ENCODE peak calls at places on chromosomes 12 and 14, in five cellular contexts. One of them, this sample, is unnamed.

GRCh38 chr12:96120359-96121100 is 73.6 kb upstream of the ELK3 start:
- DNase-seq in stomach: no peak
- DNase-seq in psoas muscle: no peak
- DNase-seq in substantia nigra: no peak
- DNase-seq in IMR-90: no peak
- DNase-seq in this sample: no peak

GRCh38 chr14:55556929-55557623 is 22.9 kb upstream of the KTN1 start:
- DNase-seq in psoas muscle: peak; percentile 82
- DNase-seq in substantia nigra: no peak
- DNase-seq in IMR-90: peak; percentile 84
- DNase-seq in stomach: peak; percentile 89
- DNase-seq in this sample: peak; percentile 41

GRCh38 chr14:61462566-61463195 is 141.3 kb downstream of the PRKCH start:
- DNase-seq in substantia nigra: no peak
- DNase-seq in psoas muscle: no peak
- DNase-seq in IMR-90: peak; percentile 83
- DNase-seq in stomach: no peak
- DNase-seq in this sample: no peak

GRCh38 chr14:103019827-103020226 is 37.5 kb downstream of the CDC42BPB start:
- DNase-seq in substantia nigra: no peak
- DNase-seq in stomach: no peak
- DNase-seq in psoas muscle: no peak
- DNase-seq in IMR-90: no peak
- DNase-seq in this sample: no peak

GRCh38 chr12:57896437-57897201 is 44.7 kb upstream of the ATP23 start:
- DNase-seq in stomach: peak; percentile 61
- DNase-seq in psoas muscle: peak; percentile 66
- DNase-seq in substantia nigra: peak; percentile 39
- DNase-seq in IMR-90: peak; percentile 64
- DNase-seq in this sample: peak; percentile 87

GRCh38 chr14:38150075-38150474 is 57.6 kb upstream of the SSTR1 start:
- DNase-seq in stomach: no peak
- DNase-seq in substantia nigra: no peak
- DNase-seq in psoas muscle: no peak
- DNase-seq in IMR-90: peak; percentile 2
- DNase-seq in this sample: no peak

GRCh38 chr12:53538209-53538689 is 31.0 kb upstream of the NPFF start:
- DNase-seq in psoas muscle: no peak
- DNase-seq in IMR-90: peak; percentile 68
- DNase-seq in stomach: no peak
- DNase-seq in substantia nigra: no peak
- DNase-seq in this sample: peak; percentile 18

GRCh38 chr12:47868041-47868440 is 36.8 kb downstream of the VDR start:
- DNase-seq in psoas muscle: peak; percentile 36
- DNase-seq in stomach: no peak
- DNase-seq in substantia nigra: no peak
- DNase-seq in IMR-90: no peak
- DNase-seq in this sample: no peak

GRCh38 chr14:23436327-23437141 is 1.1 kb upstream of the MYH7 start:
- DNase-seq in IMR-90: no peak
- DNase-seq in psoas muscle: no peak
- DNase-seq in substantia nigra: no peak
- DNase-seq in stomach: no peak
- DNase-seq in this sample: peak; percentile 66

GRCh38 chr14:54106802-54107377 is 150.3 kb upstream of the BMP4 start:
- DNase-seq in stomach: no peak
- DNase-seq in psoas muscle: no peak
- DNase-seq in substantia nigra: no peak
- DNase-seq in IMR-90: no peak
- DNase-seq in this sample: no peak

GRCh38 chr12:26767116-26767515 is 65.9 kb downstream of the ITPR2 start:
- DNase-seq in IMR-90: no peak
- DNase-seq in substantia nigra: no peak
- DNase-seq in psoas muscle: no peak
- DNase-seq in stomach: no peak
- DNase-seq in this sample: no peak

GRCh38 chr12:128745772-128746689 is 77.7 kb downstream of the SLC15A4 start:
- DNase-seq in psoas muscle: no peak
- DNase-seq in stomach: no peak
- DNase-seq in IMR-90: no peak
- DNase-seq in substantia nigra: no peak
- DNase-seq in this sample: no peak

GRCh38 chr14:57319636-57320035 is 50.9 kb downstream of the AP5M1 start:
- DNase-seq in stomach: no peak
- DNase-seq in IMR-90: no peak
- DNase-seq in psoas muscle: no peak
- DNase-seq in substantia nigra: no peak
- DNase-seq in this sample: no peak

GRCh38 chr14:24076302-24076601 is 4.9 kb downstream of the CPNE6 start:
- DNase-seq in psoas muscle: no peak
- DNase-seq in stomach: no peak
- DNase-seq in substantia nigra: no peak
- DNase-seq in IMR-90: no peak
- DNase-seq in this sample: no peak

GRCh38 chr12:105641742-105642141 is 311.3 kb downstream of the C12orf75 start:
- DNase-seq in IMR-90: peak; percentile 11
- DNase-seq in psoas muscle: no peak
- DNase-seq in stomach: no peak
- DNase-seq in substantia nigra: no peak
- DNase-seq in this sample: no peak

GRCh38 chr14:73752297-73752992 is 38.3 kb upstream of the PNMA1 start:
- DNase-seq in IMR-90: peak; percentile 45
- DNase-seq in stomach: peak; percentile 88
- DNase-seq in substantia nigra: no peak
- DNase-seq in psoas muscle: peak; percentile 63
- DNase-seq in this sample: no peak

GRCh38 chr12:132432721-132433577 is 57.0 kb upstream of the FBRSL1 start:
- DNase-seq in substantia nigra: no peak
- DNase-seq in IMR-90: peak; percentile 15
- DNase-seq in psoas muscle: peak; percentile 37
- DNase-seq in stomach: no peak
- DNase-seq in this sample: no peak

GRCh38 chr14:97414718-97415098 is 617.5 kb downstream of the VRK1 start:
- DNase-seq in substantia nigra: no peak
- DNase-seq in stomach: no peak
- DNase-seq in IMR-90: no peak
- DNase-seq in psoas muscle: no peak
- DNase-seq in this sample: no peak

GRCh38 chr12:102061096-102061555 is 665 bp downstream of the WASHC3 start:
- DNase-seq in substantia nigra: no peak
- DNase-seq in IMR-90: peak; percentile 1
- DNase-seq in stomach: no peak
- DNase-seq in psoas muscle: no peak
- DNase-seq in this sample: no peak

GRCh38 chr12:78703820-78704525 is 160.6 kb upstream of the SYT1 start:
- DNase-seq in substantia nigra: no peak
- DNase-seq in psoas muscle: no peak
- DNase-seq in IMR-90: peak; percentile 91
- DNase-seq in stomach: no peak
- DNase-seq in this sample: no peak

GRCh38 chr12:128820253-128820652 is 3.5 kb downstream of the SLC15A4 start:
- DNase-seq in psoas muscle: no peak
- DNase-seq in IMR-90: no peak
- DNase-seq in stomach: no peak
- DNase-seq in substantia nigra: no peak
- DNase-seq in this sample: no peak

GRCh38 chr14:95207475-95208253 is 50.3 kb upstream of the DICER1 start:
- DNase-seq in psoas muscle: no peak
- DNase-seq in stomach: no peak
- DNase-seq in substantia nigra: no peak
- DNase-seq in IMR-90: no peak
- DNase-seq in this sample: no peak

GRCh38 chr12:13165578-13166120 is 30.9 kb upstream of the EMP1 start:
- DNase-seq in psoas muscle: peak; percentile 65
- DNase-seq in substantia nigra: no peak
- DNase-seq in stomach: peak; percentile 74
- DNase-seq in IMR-90: peak; percentile 78
- DNase-seq in this sample: peak; percentile 55

GRCh38 chr14:54314365-54315134 is 82.3 kb upstream of the CDKN3 start:
- DNase-seq in IMR-90: no peak
- DNase-seq in stomach: no peak
- DNase-seq in substantia nigra: no peak
- DNase-seq in psoas muscle: no peak
- DNase-seq in this sample: no peak

GRCh38 chr14:33842299-33842698 is 108.6 kb downstream of the EGLN3 start:
- DNase-seq in stomach: no peak
- DNase-seq in psoas muscle: no peak
- DNase-seq in IMR-90: no peak
- DNase-seq in substantia nigra: no peak
- DNase-seq in this sample: no peak

GRCh38 chr12:127182018-127182417 is 1085.0 kb upstream of the TMEM132C start:
- DNase-seq in psoas muscle: no peak
- DNase-seq in substantia nigra: no peak
- DNase-seq in IMR-90: no peak
- DNase-seq in stomach: no peak
- DNase-seq in this sample: no peak

GRCh38 chr14:32524609-32525391 is 195.7 kb downstream of the AKAP6 start:
- DNase-seq in IMR-90: peak; percentile 8
- DNase-seq in substantia nigra: no peak
- DNase-seq in psoas muscle: no peak
- DNase-seq in stomach: no peak
- DNase-seq in this sample: no peak
- H3K27ac ChIP-seq in IMR-90: no peak overlapping the region
- H3K27ac ChIP-seq in substantia nigra: peak overlapping the region; percentile 63
- H3K27ac ChIP-seq in psoas muscle: peak overlapping the region; percentile 51
- H3K27ac ChIP-seq in stomach: no peak overlapping the region
- H3K27ac ChIP-seq in this sample: peak overlapping the region; percentile 78

GRCh38 chr12:2385529-2385928 is 332.7 kb downstream of the CACNA1C start:
- DNase-seq in stomach: no peak
- DNase-seq in psoas muscle: no peak
- DNase-seq in substantia nigra: no peak
- DNase-seq in IMR-90: no peak
- DNase-seq in this sample: no peak

GRCh38 chr12:2383276-2384028 is 330.7 kb downstream of the CACNA1C start:
- DNase-seq in IMR-90: no peak
- DNase-seq in stomach: no peak
- DNase-seq in psoas muscle: no peak
- DNase-seq in substantia nigra: no peak
- DNase-seq in this sample: no peak

GRCh38 chr12:2384533-2385328 is 331.9 kb downstream of the CACNA1C start:
- DNase-seq in stomach: no peak
- DNase-seq in IMR-90: peak; percentile 87
- DNase-seq in substantia nigra: no peak
- DNase-seq in psoas muscle: no peak
- DNase-seq in this sample: no peak

GRCh38 chr12:2384029-2384386 is 331.2 kb downstream of the CACNA1C start:
- DNase-seq in substantia nigra: no peak
- DNase-seq in psoas muscle: no peak
- DNase-seq in stomach: no peak
- DNase-seq in IMR-90: peak; percentile 47
- DNase-seq in this sample: no peak

GRCh38 chr12:2382391-2383155 is 329.8 kb downstream of the CACNA1C start:
- DNase-seq in IMR-90: peak; percentile 51
- DNase-seq in substantia nigra: no peak
- DNase-seq in psoas muscle: no peak
- DNase-seq in stomach: no peak
- DNase-seq in this sample: no peak
- H3K27ac ChIP-seq in IMR-90: no peak overlapping the region
- H3K27ac ChIP-seq in substantia nigra: no peak overlapping the region
- H3K27ac ChIP-seq in psoas muscle: no peak overlapping the region
- H3K27ac ChIP-seq in stomach: peak overlapping the region; percentile 68
- H3K27ac ChIP-seq in this sample: no peak overlapping the region

DNA sequence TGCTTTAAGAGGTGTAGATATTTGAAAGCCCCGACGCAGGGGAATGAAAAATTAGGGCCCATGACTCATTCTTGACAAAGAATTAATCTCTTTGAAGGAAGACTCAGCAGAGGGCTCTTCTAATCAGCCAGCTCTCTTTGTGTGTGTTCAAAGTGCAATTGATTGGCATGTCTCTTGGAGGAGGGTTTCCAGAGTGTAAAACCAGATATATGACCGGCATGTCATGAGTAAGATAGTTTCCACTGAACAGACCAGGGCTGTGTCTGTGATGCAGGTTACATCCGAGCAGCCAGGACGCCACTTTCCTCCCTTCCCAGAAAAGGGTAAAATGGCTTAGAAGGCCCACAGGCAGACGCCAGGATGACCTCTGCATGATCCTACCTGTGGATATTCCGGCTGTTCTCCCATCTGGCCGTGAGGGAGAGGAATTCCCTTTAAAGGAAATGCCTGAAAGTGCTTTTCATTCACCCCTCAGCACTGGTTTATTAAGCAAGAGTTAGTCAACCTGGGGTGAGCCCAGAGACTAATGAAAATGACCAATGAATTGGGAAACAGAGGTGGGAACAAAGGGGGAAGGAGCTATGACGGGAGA is 7.2 kb upstream of the KRT75 start:
- DNase-seq in IMR-90: peak; percentile 2
- DNase-seq in substantia nigra: no peak
- DNase-seq in psoas muscle: no peak
- DNase-seq in stomach: no peak
- DNase-seq in this sample: no peak
- H3K27ac ChIP-seq in IMR-90: no peak overlapping the region
- H3K27ac ChIP-seq in substantia nigra: no peak overlapping the region
- H3K27ac ChIP-seq in psoas muscle: no peak overlapping the region
- H3K27ac ChIP-seq in stomach: no peak overlapping the region
- H3K27ac ChIP-seq in this sample: no peak overlapping the region

GRCh38 chr12:6122211-6122610 is 2.3 kb downstream of the VWF start:
- DNase-seq in substantia nigra: no peak
- DNase-seq in IMR-90: no peak
- DNase-seq in psoas muscle: no peak
- DNase-seq in stomach: no peak
- DNase-seq in this sample: peak; percentile 8

GRCh38 chr12:6120796-6121473 is 3.5 kb downstream of the VWF start:
- DNase-seq in psoas muscle: no peak
- DNase-seq in substantia nigra: no peak
- DNase-seq in stomach: no peak
- DNase-seq in IMR-90: no peak
- DNase-seq in this sample: no peak

GRCh38 chr12:6123258-6123657 is 1.2 kb downstream of the VWF start:
- DNase-seq in substantia nigra: no peak
- DNase-seq in psoas muscle: no peak
- DNase-seq in IMR-90: no peak
- DNase-seq in stomach: no peak
- DNase-seq in this sample: no peak

GRCh38 chr12:6118891-6119568 is 5.4 kb downstream of the VWF start:
- DNase-seq in psoas muscle: no peak
- DNase-seq in stomach: no peak
- DNase-seq in IMR-90: no peak
- DNase-seq in substantia nigra: no peak
- DNase-seq in this sample: no peak

GRCh38 chr12:6124411-6125151 is at the start of gene VWF:
- DNase-seq in stomach: no peak
- DNase-seq in IMR-90: no peak
- DNase-seq in psoas muscle: no peak
- DNase-seq in substantia nigra: no peak
- DNase-seq in this sample: peak; percentile 26
- H3K27ac ChIP-seq in stomach: peak within 1 kb of the TSS; percentile 60
- H3K27ac ChIP-seq in IMR-90: no peak within 1 kb of the TSS
- H3K27ac ChIP-seq in psoas muscle: peak within 1 kb of the TSS; percentile 74
- H3K27ac ChIP-seq in substantia nigra: peak within 1 kb of the TSS; percentile 21
- H3K27ac ChIP-seq in this sample: no peak within 1 kb of the TSS

GRCh38 chr12:112241176-112241575 is 115.8 kb downstream of the TRAFD1 start:
- DNase-seq in psoas muscle: no peak
- DNase-seq in stomach: no peak
- DNase-seq in IMR-90: no peak
- DNase-seq in substantia nigra: no peak
- DNase-seq in this sample: peak; percentile 38
- H3K27ac ChIP-seq in psoas muscle: no peak overlapping the region
- H3K27ac ChIP-seq in stomach: no peak overlapping the region
- H3K27ac ChIP-seq in IMR-90: no peak overlapping the region
- H3K27ac ChIP-seq in substantia nigra: no peak overlapping the region
- H3K27ac ChIP-seq in this sample: no peak overlapping the region